ENCODE peak calls at places on chromosomes 6 and 20, in five cellular contexts. X is frontal cortex, D is HCEC 1CT, U is NCI-H774, L is colonic mucosa. B is an unnamed sample.
A peak's percentile ranks its signal among the peaks of the same experiment; 100 is the strongest.

GRCh38 chr6:40720375-40720748 is 133.2 kb upstream of the LRFN2 start:
- DNase-seq in X (no peak), D (no peak), U (no peak), L (no peak), B (no peak)

GRCh38 chr20:62632575-62632974 is 9.7 kb upstream of the SLCO4A1 start:
- DNase-seq in X (no peak), D (no peak), U (no peak), L (no peak), B (no peak)

GRCh38 chr6:11632231-11632630 is 94.7 kb downstream of the TMEM170B start:
- DNase-seq in X (no peak), D (peak; percentile 20), U (no peak), L (peak; percentile 48), B (peak; percentile 72)

GRCh38 chr20:58664883-58665282 is 13.8 kb downstream of the STX16 start:
- DNase-seq in X (no peak), D (no peak), U (no peak), L (no peak), B (no peak)

GRCh38 chr20:44419131-44419844 is 56.4 kb upstream of the TTPAL start:
- DNase-seq in X (no peak), D (no peak), U (no peak), L (no peak), B (peak; percentile 61)

GRCh38 chr6:137945149-137945498 is 78.1 kb downstream of the TNFAIP3 start:
- DNase-seq in X (no peak), D (no peak), U (no peak), L (no peak), B (no peak)

GRCh38 chr6:37171141-37171969 is 1.4 kb downstream of the PIM1 start:
- DNase-seq in X (no peak), D (peak; percentile 52), U (no peak), L (peak; percentile 67), B (peak; percentile 44)

GRCh38 chr6:12637960-12638641 is 78.5 kb upstream of the PHACTR1 start:
- DNase-seq in X (no peak), D (peak; percentile 84), U (no peak), L (peak; percentile 34), B (peak; percentile 31)

GRCh38 chr20:61959301-61959700 is 106.4 kb downstream of the TAF4 start:
- DNase-seq in X (no peak), D (no peak), U (no peak), L (no peak), B (no peak)

GRCh38 chr6:108074057-108074358 is 533 bp downstream of the OSTM1 start:
- DNase-seq in X (no peak), D (peak; percentile 16), U (no peak), L (no peak), B (no peak)

GRCh38 chr20:23005761-23006160 is 29.4 kb upstream of the SSTR4 start:
- DNase-seq in X (no peak), D (no peak), U (no peak), L (no peak), B (no peak)

GRCh38 chr6:33983109-33983475 is 162.8 kb downstream of the GRM4 start:
- DNase-seq in X (peak; percentile 54), D (peak; percentile 52), U (peak; percentile 76), L (peak; percentile 88), B (peak; percentile 79)

GRCh38 chr6:156880913-156881312 is 103.7 kb downstream of the ARID1B start:
- DNase-seq in X (no peak), D (no peak), U (no peak), L (no peak), B (no peak)

GRCh38 chr6:16540804-16541752 is 220.2 kb downstream of the ATXN1 start:
- DNase-seq in X (no peak), D (no peak), U (no peak), L (no peak), B (no peak)

GRCh38 chr6:118709859-118710350 is 58.5 kb upstream of the CEP85L start:
- DNase-seq in X (no peak), D (peak; percentile 79), U (no peak), L (peak; percentile 26), B (peak; percentile 16)

GRCh38 chr6:166721576-166721975 is 94.5 kb upstream of the RPS6KA2 start:
- DNase-seq in X (no peak), D (no peak), U (no peak), L (no peak), B (no peak)

GRCh38 chr6:135281227-135281626 is 100.1 kb downstream of the MYB start:
- DNase-seq in X (no peak), D (no peak), U (no peak), L (no peak), B (peak; percentile 31)

GRCh38 chr6:148044921-148045320 is 297.7 kb upstream of the SASH1 start:
- DNase-seq in X (no peak), D (no peak), U (no peak), L (no peak), B (no peak)

GRCh38 chr6:107657373-107657754 is 166.7 kb downstream of the SCML4 start:
- DNase-seq in X (no peak), D (no peak), U (no peak), L (no peak), B (no peak)

GRCh38 chr6:159978291-159979135 is 9.6 kb downstream of the IGF2R start:
- DNase-seq in X (no peak), D (no peak), U (no peak), L (no peak), B (no peak)

GRCh38 chr6:116450769-116451740 is 10.1 kb upstream of the CALHM6 start:
- DNase-seq in X (no peak), D (no peak), U (no peak), L (no peak), B (no peak)

GRCh38 chr6:149833651-149834050 is 30.5 kb downstream of the LRP11 start:
- DNase-seq in X (no peak), D (no peak), U (no peak), L (no peak), B (no peak)

GRCh38 chr6:169292340-169293124 is 38.9 kb upstream of the THBS2 start:
- DNase-seq in X (no peak), D (peak; percentile 96), U (no peak), L (no peak), B (no peak)

GRCh38 chr6:26124550-26125014 is 37.4 kb downstream of the HFE start:
- DNase-seq in X (no peak), D (no peak), U (no peak), L (no peak), B (no peak)

GRCh38 chr6:45084257-45084656 is 243.9 kb upstream of the RUNX2 start:
- DNase-seq in X (no peak), D (no peak), U (no peak), L (no peak), B (no peak)

GRCh38 chr6:90393232-90393884 is 96.7 kb upstream of the BACH2 start:
- DNase-seq in X (peak; percentile 32), D (peak; percentile 44), U (peak; percentile 10), L (peak; percentile 45), B (peak; percentile 58)

GRCh38 chr6:15504040-15504491 is 158.8 kb downstream of the DTNBP1 start:
- DNase-seq in X (no peak), D (no peak), U (no peak), L (no peak), B (no peak)

GRCh38 chr6:44047801-44048200 is 79.5 kb downstream of the MRPL14 start:
- DNase-seq in X (no peak), D (no peak), U (no peak), L (no peak), B (no peak)

B was measured in mucosa of gallbladder.